ENCODE peak calls at places on chromosomes 7 and 10, in ten cellular contexts. Y is caudate nucleus, M is HCT116, T is IMR-90, A is hepatocyte, W is stomach, H is colonic mucosa, L is lower lobe of right lung, C is pancreas, U is Panc1. R is an unnamed sample.
A peak's percentile ranks its signal among the peaks of the same experiment; 100 is the strongest.

GRCh38 chr10:112491144-112491543 is 44.1 kb downstream of the VTI1A start:
- DNase-seq in Y (no peak), M (peak; percentile 60), T (peak; percentile 53), A (no peak), W (no peak), H (no peak), L (no peak), C (no peak), U (no peak), R (no peak)

GRCh38 chr7:30247546-30248386 is 36.6 kb upstream of the ZNRF2 start:
- DNase-seq in Y (no peak), M (no peak), T (no peak), A (no peak), W (no peak), H (no peak), L (no peak), C (no peak), U (no peak), R (no peak)

GRCh38 chr7:124667312-124667711 is 98.3 kb downstream of the GPR37 start:
- DNase-seq in Y (no peak), M (no peak), T (peak; percentile 52), A (no peak), W (no peak), H (no peak), L (no peak), C (no peak), U (no peak), R (no peak)

GRCh38 chr7:66413379-66414114 is 208.4 kb downstream of the TPST1 start:
- DNase-seq in Y (peak; percentile 81), M (no peak), T (peak; percentile 25), A (peak; percentile 95), W (peak; percentile 86), H (peak; percentile 85), L (peak; percentile 90), C (peak; percentile 90), U (peak; percentile 65), R (peak; percentile 85)

GRCh38 chr7:103141753-103142404 is 7.0 kb downstream of the NAPEPLD start:
- DNase-seq in Y (no peak), M (no peak), T (no peak), A (no peak), W (no peak), H (peak; percentile 43), L (no peak), C (no peak), U (no peak), R (no peak)

GRCh38 chr10:79948976-79949722 is at the start of gene SFTPD:
- DNase-seq in Y (no peak), M (no peak), T (no peak), A (peak; percentile 45), W (no peak), H (no peak), L (peak; percentile 77), C (no peak), U (no peak), R (peak; percentile 66)

GRCh38 chr10:8037941-8038894 is 16.3 kb upstream of the GATA3 start:
- DNase-seq in Y (no peak), M (no peak), T (no peak), A (no peak), W (no peak), H (no peak), L (no peak), C (no peak), U (no peak), R (no peak)

GRCh38 chr10:110206988-110207804 is at the start of gene MXI1:
- DNase-seq in Y (peak; percentile 75), M (peak; percentile 85), T (peak; percentile 82), A (peak; percentile 84), W (peak; percentile 84), H (peak; percentile 94), L (peak; percentile 82), C (peak; percentile 84), U (no peak), R (peak; percentile 57)

GRCh38 chr10:29591416-29591968 is 43.3 kb downstream of the SVIL start:
- DNase-seq in Y (no peak), M (no peak), T (no peak), A (no peak), W (no peak), H (no peak), L (no peak), C (no peak), U (no peak), R (no peak)
- H3K27ac ChIP-seq in Y (no peak overlapping the region), M (no peak overlapping the region), T (no peak overlapping the region), A (no peak overlapping the region), W (peak overlapping the region; percentile 44), H (peak overlapping the region; percentile 22), L (no peak overlapping the region), C (no peak overlapping the region), U (peak overlapping the region; percentile 59), R (no peak overlapping the region)

GRCh38 chr7:133572853-133573252 is 320.0 kb downstream of the EXOC4 start:
- DNase-seq in Y (no peak), M (no peak), T (peak; percentile 25), A (no peak), W (no peak), H (no peak), L (no peak), C (no peak), U (no peak), R (no peak)
- H3K27ac ChIP-seq in Y (no peak overlapping the region), M (no peak overlapping the region), T (no peak overlapping the region), A (no peak overlapping the region), W (no peak overlapping the region), H (no peak overlapping the region), L (no peak overlapping the region), C (no peak overlapping the region), U (no peak overlapping the region), R (no peak overlapping the region)

DNA sequence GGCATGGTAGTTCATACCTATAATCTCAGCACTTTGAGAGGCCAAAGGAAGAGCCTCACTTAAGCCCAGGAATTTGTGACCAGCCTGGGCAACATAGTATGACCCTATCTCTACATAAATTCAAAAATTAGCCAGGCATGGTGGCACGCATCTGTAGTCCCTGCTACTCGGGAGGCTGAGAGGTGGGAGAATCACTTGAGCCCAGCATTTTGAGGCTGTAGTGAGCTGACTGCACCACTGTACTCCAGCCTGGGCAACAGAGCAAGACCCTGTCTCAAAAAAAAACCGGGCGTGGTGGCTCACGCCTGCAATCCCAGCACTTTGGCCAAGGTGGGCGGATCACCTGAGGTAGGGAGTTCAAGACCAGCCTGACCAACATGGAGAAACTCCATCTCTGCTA is 19.8 kb downstream of the PARD3 start:
- DNase-seq in Y (no peak), M (no peak), T (no peak), A (no peak), W (no peak), H (no peak), L (no peak), C (no peak), U (no peak), R (no peak)
- H3K27ac ChIP-seq in Y (no peak overlapping the region), M (no peak overlapping the region), T (no peak overlapping the region), A (no peak overlapping the region), W (no peak overlapping the region), H (no peak overlapping the region), L (no peak overlapping the region), C (no peak overlapping the region), U (no peak overlapping the region), R (no peak overlapping the region)

GRCh38 chr10:132527338-132528063 is 10.1 kb upstream of the INPP5A start:
- DNase-seq in Y (no peak), M (no peak), T (no peak), A (no peak), W (no peak), H (no peak), L (peak; percentile 30), C (no peak), U (no peak), R (peak; percentile 53)
- H3K27ac ChIP-seq in Y (no peak overlapping the region), M (no peak overlapping the region), T (no peak overlapping the region), A (no peak overlapping the region), W (no peak overlapping the region), H (no peak overlapping the region), L (no peak overlapping the region), C (no peak overlapping the region), U (peak overlapping the region; percentile 10), R (no peak overlapping the region)

DNA sequence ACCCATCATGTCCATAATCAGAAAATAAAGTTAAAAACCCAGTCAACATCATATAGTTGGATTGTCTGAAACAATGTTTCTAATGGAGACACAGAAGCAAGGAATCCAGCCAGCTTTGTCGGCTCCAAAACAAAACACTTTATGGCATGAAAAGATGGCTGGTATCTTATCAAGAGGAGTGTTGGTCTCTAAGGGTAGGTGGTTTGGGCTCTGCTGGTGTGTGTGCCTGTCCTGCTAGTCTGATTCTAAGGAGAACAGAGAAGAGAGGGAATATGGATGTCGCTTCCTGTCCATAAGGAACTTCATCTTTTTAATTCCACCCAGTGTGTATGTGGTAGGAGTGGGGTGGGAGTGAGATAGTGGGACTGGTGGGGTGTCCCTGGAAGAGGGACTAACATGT is 19.1 kb downstream of the NT5C3A start:
- DNase-seq in Y (no peak), M (no peak), T (no peak), A (no peak), W (no peak), H (no peak), L (no peak), C (no peak), U (no peak), R (no peak)
- H3K27ac ChIP-seq in Y (no peak overlapping the region), M (no peak overlapping the region), T (peak overlapping the region; percentile 23), A (peak overlapping the region; percentile 94), W (peak overlapping the region; percentile 68), H (peak overlapping the region; percentile 90), L (peak overlapping the region; percentile 33), C (peak overlapping the region; percentile 66), U (peak overlapping the region; percentile 88), R (no peak overlapping the region)

GRCh38 chr10:90884414-90884813 is 12.6 kb downstream of the RPP30 start:
- DNase-seq in Y (no peak), M (no peak), T (peak; percentile 41), A (no peak), W (no peak), H (no peak), L (no peak), C (no peak), U (no peak), R (no peak)

GRCh38 chr10:90890347-90890746 is 18.6 kb downstream of the RPP30 start:
- DNase-seq in Y (no peak), M (no peak), T (peak; percentile 61), A (no peak), W (no peak), H (no peak), L (no peak), C (no peak), U (no peak), R (no peak)

GRCh38 chr10:90887555-90887954 is 15.8 kb downstream of the RPP30 start:
- DNase-seq in Y (no peak), M (no peak), T (no peak), A (no peak), W (peak; percentile 60), H (peak; percentile 65), L (no peak), C (no peak), U (no peak), R (no peak)

GRCh38 chr10:90885176-90885575 is 13.4 kb downstream of the RPP30 start:
- DNase-seq in Y (no peak), M (no peak), T (peak; percentile 85), A (no peak), W (no peak), H (no peak), L (no peak), C (no peak), U (no peak), R (no peak)

GRCh38 chr10:90888387-90888786 is 16.6 kb downstream of the RPP30 start:
- DNase-seq in Y (no peak), M (no peak), T (no peak), A (no peak), W (peak; percentile 32), H (no peak), L (no peak), C (no peak), U (no peak), R (no peak)
- H3K27ac ChIP-seq in Y (no peak overlapping the region), M (no peak overlapping the region), T (peak overlapping the region; percentile 20), A (no peak overlapping the region), W (peak overlapping the region; percentile 41), H (no peak overlapping the region), L (no peak overlapping the region), C (no peak overlapping the region), U (no peak overlapping the region), R (no peak overlapping the region)

GRCh38 chr10:100006241-100006886 is 3.4 kb downstream of the DNMBP start:
- DNase-seq in Y (no peak), M (peak; percentile 96), T (peak; percentile 97), A (peak; percentile 70), W (no peak), H (no peak), L (no peak), C (no peak), U (peak; percentile 92), R (no peak)
- H3K27ac ChIP-seq in Y (no peak overlapping the region), M (peak overlapping the region; percentile 98), T (peak overlapping the region; percentile 82), A (peak overlapping the region; percentile 81), W (peak overlapping the region; percentile 89), H (peak overlapping the region; percentile 62), L (no peak overlapping the region), C (no peak overlapping the region), U (peak overlapping the region; percentile 99), R (peak overlapping the region; percentile 29)

R was measured in thyroid gland.